ENCODE peak calls at places on chromosomes 1 and 21, in eight cellular contexts. C, I, V, A, H, F, M and K are unnamed samples.

GRCh38 chr1:11784993-11785769 is 20.6 kb downstream of the MTHFR start:
- DNase-seq in V (no peak), F (peak; percentile 55), A (no peak), M (peak; percentile 91), C (peak; percentile 62), I (peak; percentile 74), H (peak; percentile 67), K (peak; percentile 90)

GRCh38 chr1:223545325-223545724 is 120.2 kb downstream of the CAPN8 start:
- DNase-seq in F (no peak), M (no peak), I (no peak), H (no peak), A (no peak), V (no peak), C (no peak), K (no peak)

GRCh38 chr1:25810341-25811299 is 9.1 kb upstream of the MTFR1L start:
- DNase-seq in C (peak; percentile 89), M (peak; percentile 91), A (peak; percentile 62), V (no peak), I (peak; percentile 58), F (peak; percentile 85), H (peak; percentile 71), K (peak; percentile 86)

GRCh38 chr1:226519741-226520598 is 28.6 kb upstream of the STUM start:
- DNase-seq in V (no peak), H (no peak), C (no peak), I (peak; percentile 36), A (no peak), F (no peak), M (no peak), K (no peak)

GRCh38 chr21:38729745-38730401 is 75.9 kb upstream of the ETS2 start:
- DNase-seq in H (no peak), M (peak; percentile 19), A (no peak), C (no peak), I (peak; percentile 64), F (no peak), V (no peak), K (no peak)

GRCh38 chr1:33292726-33293340 is 28.1 kb downstream of the A3GALT2 start:
- DNase-seq in C (no peak), H (no peak), V (no peak), M (peak; percentile 20), I (no peak), F (no peak), A (no peak), K (no peak)

GRCh38 chr1:54273837-54274192 is 73.8 kb downstream of the MRPL37 start:
- DNase-seq in V (no peak), F (no peak), I (peak; percentile 79), A (no peak), M (peak; percentile 75), H (no peak), C (no peak), K (no peak)

GRCh38 chr1:201745023-201745422 is 83.9 kb upstream of the IPO9 start:
- DNase-seq in A (no peak), I (no peak), C (no peak), V (peak; percentile 79), H (no peak), F (no peak), M (no peak), K (no peak)

GRCh38 chr1:108346137-108346536 is 102.3 kb upstream of the NBPF4 start:
- DNase-seq in F (no peak), H (no peak), C (no peak), A (no peak), I (no peak), M (no peak), V (no peak), K (no peak)

GRCh38 chr1:72129869-72130268 is 152.5 kb downstream of the NEGR1 start:
- DNase-seq in I (no peak), F (no peak), V (no peak), C (no peak), M (no peak), A (no peak), H (no peak), K (no peak)

GRCh38 chr1:89112871-89113613 is 12.9 kb downstream of the GBP2 start:
- DNase-seq in C (no peak), I (no peak), H (no peak), M (no peak), A (no peak), V (no peak), F (no peak), K (no peak)

GRCh38 chr1:44433209-44433608 is 28.2 kb downstream of the RNF220 start:
- DNase-seq in F (no peak), A (no peak), M (no peak), V (no peak), I (no peak), H (no peak), C (no peak), K (no peak)

GRCh38 chr1:98051065-98051675 is 130.3 kb upstream of the DPYD start:
- DNase-seq in C (peak; percentile 81), F (peak; percentile 82), A (peak; percentile 52), H (peak; percentile 76), V (no peak), M (peak; percentile 56), I (peak; percentile 81), K (peak; percentile 61)

GRCh38 chr1:203638914-203639313 is 12.3 kb downstream of the ATP2B4 start:
- DNase-seq in M (no peak), F (no peak), C (peak; percentile 23), I (no peak), A (no peak), V (no peak), H (no peak), K (no peak)

GRCh38 chr1:29323636-29324035 is 87.3 kb downstream of the PTPRU start:
- DNase-seq in H (no peak), V (no peak), I (no peak), F (no peak), A (no peak), M (peak; percentile 42), C (no peak), K (no peak)

GRCh38 chr1:66282343-66282852 is 251.6 kb upstream of the SGIP1 start:
- DNase-seq in V (peak; percentile 82), H (peak; percentile 43), F (no peak), A (peak; percentile 48), M (no peak), I (no peak), C (peak; percentile 82), K (peak; percentile 54)

GRCh38 chr1:30477588-30477987 is 245.8 kb downstream of the MATN1 start:
- DNase-seq in H (no peak), V (no peak), I (no peak), C (no peak), M (no peak), F (peak; percentile 30), A (no peak), K (no peak)

GRCh38 chr21:27759820-27760219 is 792.9 kb upstream of the ADAMTS5 start:
- DNase-seq in C (no peak), V (no peak), M (no peak), I (no peak), H (peak; percentile 28), F (no peak), A (no peak), K (no peak)

GRCh38 chr21:42865361-42866160 is 13.8 kb downstream of the WDR4 start:
- DNase-seq in V (no peak), I (peak; percentile 6), H (no peak), A (no peak), C (no peak), M (peak; percentile 84), F (no peak), K (peak; percentile 27)

GRCh38 chr1:167409183-167409582 is 109.1 kb downstream of the CD247 start:
- DNase-seq in M (no peak), C (no peak), I (no peak), F (no peak), V (no peak), H (peak; percentile 22), A (no peak), K (no peak)

GRCh38 chr1:31725134-31725533 is 21.3 kb upstream of the COL16A1 start:
- DNase-seq in H (no peak), C (no peak), A (no peak), V (no peak), I (no peak), F (no peak), M (no peak), K (no peak)

GRCh38 chr1:174398246-174398645 is 49.5 kb upstream of the GPR52 start:
- DNase-seq in V (peak; percentile 15), H (no peak), F (no peak), I (no peak), M (no peak), A (no peak), C (no peak), K (no peak)

GRCh38 chr1:36778773-36779172 is 255.5 kb downstream of the GRIK3 start:
- DNase-seq in I (no peak), C (no peak), F (no peak), H (no peak), A (no peak), V (no peak), M (no peak), K (no peak)

GRCh38 chr1:17795836-17796645 is 40.9 kb downstream of the ACTL8 start:
- DNase-seq in V (no peak), H (no peak), M (no peak), C (no peak), A (no peak), F (no peak), I (peak; percentile 12), K (no peak)

GRCh38 chr1:207691814-207692213 is 46.9 kb downstream of the CR1L start:
- DNase-seq in V (no peak), F (no peak), A (no peak), M (no peak), I (no peak), C (no peak), H (no peak), K (no peak)

GRCh38 chr1:168218647-168219046 is 7.2 kb upstream of the SFT2D2 start:
- DNase-seq in H (no peak), V (no peak), I (no peak), M (no peak), F (no peak), C (no peak), A (no peak), K (no peak)

GRCh38 chr1:12091191-12091590 is 28.1 kb downstream of the TNFRSF8 start:
- DNase-seq in V (no peak), H (no peak), I (no peak), F (no peak), C (no peak), M (no peak), A (no peak), K (no peak)

GRCh38 chr1:14142397-14143095 is 442.6 kb downstream of the PRDM2 start:
- DNase-seq in I (no peak), V (no peak), F (no peak), A (no peak), H (no peak), M (no peak), C (no peak), K (no peak)

GRCh38 chr1:198564716-198565115 is 24.2 kb upstream of the ATP6V1G3 start:
- DNase-seq in V (no peak), A (no peak), M (no peak), F (no peak), I (no peak), C (no peak), H (no peak), K (no peak)

GRCh38 chr1:65065535-65066378 is 82.2 kb upstream of the AK4 start:
- DNase-seq in F (peak; percentile 43), C (no peak), I (no peak), H (peak; percentile 25), M (peak; percentile 77), V (no peak), A (no peak), K (no peak)

GRCh38 chr21:33229776-33230517 is at the start of gene IFNAR2:
- DNase-seq in I (peak; percentile 82), V (no peak), H (peak; percentile 75), A (peak; percentile 59), C (peak; percentile 85), M (peak; percentile 93), F (peak; percentile 81), K (peak; percentile 96)

GRCh38 chr1:92291372-92291999 is 7.3 kb downstream of the GLMN start:
- DNase-seq in M (no peak), A (no peak), H (no peak), C (no peak), F (no peak), V (no peak), I (peak; percentile 67), K (peak; percentile 33)

GRCh38 chr21:16084776-16085364 is 355.1 kb downstream of the USP25 start:
- DNase-seq in F (no peak), A (no peak), I (peak; percentile 86), C (no peak), H (no peak), V (no peak), M (peak; percentile 77), K (no peak)

GRCh38 chr1:41355761-41356160 is 5.5 kb upstream of the FOXO6 start:
- DNase-seq in M (no peak), I (no peak), A (no peak), H (no peak), V (no peak), F (peak; percentile 14), C (no peak), K (no peak)